ENCODE peak calls at places on chromosomes 13 and 19, in four cellular contexts. One of them, this sample, is unnamed.

GRCh38 chr19:821976-822773 is 420 bp upstream of the PLPPR3 start:
- DNase-seq in AG04450: no peak
- DNase-seq in epithelial cell of esophagus: no peak
- DNase-seq in left ventricle myocardium inferior: no peak
- DNase-seq in this sample: no peak

GRCh38 chr13:97535619-97536018 is 101.7 kb downstream of the RAP2A start:
- DNase-seq in epithelial cell of esophagus: peak
- DNase-seq in AG04450: no peak
- DNase-seq in left ventricle myocardium inferior: no peak
- DNase-seq in this sample: no peak

GRCh38 chr13:110637747-110638146 is 22.4 kb downstream of the NAXD start:
- DNase-seq in left ventricle myocardium inferior: no peak
- DNase-seq in epithelial cell of esophagus: no peak
- DNase-seq in AG04450: no peak
- DNase-seq in this sample: no peak

GRCh38 chr13:109251958-109252357 is 534.4 kb downstream of the IRS2 start:
- DNase-seq in left ventricle myocardium inferior: no peak
- DNase-seq in epithelial cell of esophagus: no peak
- DNase-seq in AG04450: no peak
- DNase-seq in this sample: no peak

GRCh38 chr19:33809960-33810359 is 13.3 kb downstream of the KCTD15 start:
- DNase-seq in epithelial cell of esophagus: no peak
- DNase-seq in left ventricle myocardium inferior: no peak
- DNase-seq in AG04450: no peak
- DNase-seq in this sample: no peak

GRCh38 chr19:41705393-41706174 is 2.8 kb upstream of the CEACAM5 start:
- DNase-seq in left ventricle myocardium inferior: peak
- DNase-seq in epithelial cell of esophagus: peak
- DNase-seq in AG04450: no peak
- DNase-seq in this sample: peak

GRCh38 chr19:43623889-43624670 is 4.7 kb upstream of the ZNF428 start:
- DNase-seq in left ventricle myocardium inferior: no peak
- DNase-seq in AG04450: no peak
- DNase-seq in epithelial cell of esophagus: no peak
- DNase-seq in this sample: no peak

GRCh38 chr19:35294859-35295258 is 2.9 kb downstream of the MAG start:
- DNase-seq in AG04450: no peak
- DNase-seq in left ventricle myocardium inferior: no peak
- DNase-seq in epithelial cell of esophagus: no peak
- DNase-seq in this sample: no peak

GRCh38 chr13:29583073-29583785 is 12.3 kb downstream of the SLC7A1 start:
- DNase-seq in left ventricle myocardium inferior: no peak
- DNase-seq in epithelial cell of esophagus: peak
- DNase-seq in AG04450: no peak
- DNase-seq in this sample: no peak

GRCh38 chr13:37403776-37404497 is 194.6 kb downstream of the POSTN start:
- DNase-seq in epithelial cell of esophagus: no peak
- DNase-seq in left ventricle myocardium inferior: no peak
- DNase-seq in AG04450: peak
- DNase-seq in this sample: no peak

GRCh38 chr19:8143041-8143440 is 6.4 kb downstream of the FBN3 start:
- DNase-seq in epithelial cell of esophagus: no peak
- DNase-seq in left ventricle myocardium inferior: no peak
- DNase-seq in AG04450: no peak
- DNase-seq in this sample: no peak

GRCh38 chr13:53201454-53202225 is 173.0 kb downstream of the OLFM4 start:
- DNase-seq in AG04450: no peak
- DNase-seq in epithelial cell of esophagus: no peak
- DNase-seq in left ventricle myocardium inferior: peak
- DNase-seq in this sample: peak

GRCh38 chr13:91228940-91229339 is 118.5 kb upstream of the MIR17HG start:
- DNase-seq in left ventricle myocardium inferior: no peak
- DNase-seq in epithelial cell of esophagus: no peak
- DNase-seq in AG04450: no peak
- DNase-seq in this sample: no peak

GRCh38 chr13:80251403-80251802 is 89.5 kb downstream of the SPRY2 start:
- DNase-seq in AG04450: peak
- DNase-seq in epithelial cell of esophagus: peak
- DNase-seq in left ventricle myocardium inferior: no peak
- DNase-seq in this sample: no peak

GRCh38 chr13:22505489-22505888 is 675.3 kb upstream of the SGCG start:
- DNase-seq in AG04450: no peak
- DNase-seq in epithelial cell of esophagus: no peak
- DNase-seq in left ventricle myocardium inferior: no peak
- DNase-seq in this sample: no peak

GRCh38 chr19:43337737-43338136 is 15.7 kb upstream of the CD177 start:
- DNase-seq in left ventricle myocardium inferior: no peak
- DNase-seq in AG04450: no peak
- DNase-seq in epithelial cell of esophagus: peak
- DNase-seq in this sample: no peak

GRCh38 chr19:46722004-46722380 is 5.1 kb upstream of the PRKD2 start:
- DNase-seq in left ventricle myocardium inferior: no peak
- DNase-seq in epithelial cell of esophagus: peak
- DNase-seq in AG04450: no peak
- DNase-seq in this sample: no peak

GRCh38 chr19:53977991-53978731 is 13.3 kb upstream of the CACNG6 start:
- DNase-seq in left ventricle myocardium inferior: peak
- DNase-seq in epithelial cell of esophagus: peak
- DNase-seq in AG04450: peak
- DNase-seq in this sample: peak

GRCh38 chr19:18634612-18635290 is 2.1 kb upstream of the KLHL26 start:
- DNase-seq in epithelial cell of esophagus: peak
- DNase-seq in left ventricle myocardium inferior: no peak
- DNase-seq in AG04450: no peak
- DNase-seq in this sample: no peak

GRCh38 chr13:62278271-62278670 is 862.6 kb upstream of the PCDH20 start:
- DNase-seq in epithelial cell of esophagus: no peak
- DNase-seq in left ventricle myocardium inferior: no peak
- DNase-seq in AG04450: no peak
- DNase-seq in this sample: no peak

GRCh38 chr19:13537454-13537853 is 31.2 kb upstream of the CACNA1A start:
- DNase-seq in AG04450: no peak
- DNase-seq in left ventricle myocardium inferior: no peak
- DNase-seq in epithelial cell of esophagus: no peak
- DNase-seq in this sample: no peak

GRCh38 chr19:7748756-7749155 is 1.4 kb upstream of the CD209 start:
- DNase-seq in left ventricle myocardium inferior: no peak
- DNase-seq in AG04450: no peak
- DNase-seq in epithelial cell of esophagus: peak
- DNase-seq in this sample: no peak

GRCh38 chr19:39363909-39364457 is 21.8 kb downstream of the SAMD4B start:
- DNase-seq in epithelial cell of esophagus: no peak
- DNase-seq in AG04450: no peak
- DNase-seq in left ventricle myocardium inferior: peak
- DNase-seq in this sample: no peak

GRCh38 chr19:5147074-5147970 is 178.4 kb downstream of the KDM4B start:
- DNase-seq in left ventricle myocardium inferior: no peak
- DNase-seq in epithelial cell of esophagus: no peak
- DNase-seq in AG04450: no peak
- DNase-seq in this sample: no peak

GRCh38 chr19:20472854-20473253 is 92.7 kb downstream of the ZNF737 start:
- DNase-seq in AG04450: no peak
- DNase-seq in epithelial cell of esophagus: no peak
- DNase-seq in left ventricle myocardium inferior: no peak
- DNase-seq in this sample: no peak

GRCh38 chr13:110853235-110853721 is 61.6 kb downstream of the ANKRD10 start:
- DNase-seq in AG04450: no peak
- DNase-seq in left ventricle myocardium inferior: no peak
- DNase-seq in epithelial cell of esophagus: no peak
- DNase-seq in this sample: no peak

GRCh38 chr19:49150944-49151243 is 4.3 kb downstream of the HRC start:
- DNase-seq in AG04450: no peak
- DNase-seq in epithelial cell of esophagus: no peak
- DNase-seq in left ventricle myocardium inferior: no peak
- DNase-seq in this sample: no peak

GRCh38 chr19:51568456-51568855 is 2.6 kb upstream of the ZNF175 start:
- DNase-seq in epithelial cell of esophagus: no peak
- DNase-seq in left ventricle myocardium inferior: no peak
- DNase-seq in AG04450: no peak
- DNase-seq in this sample: no peak

GRCh38 chr19:15426485-15427349 is 7.9 kb upstream of the AKAP8L start:
- DNase-seq in AG04450: no peak
- DNase-seq in epithelial cell of esophagus: no peak
- DNase-seq in left ventricle myocardium inferior: no peak
- DNase-seq in this sample: no peak

GRCh38 chr13:91368676-91369425 is 21.4 kb downstream of the MIR17HG start:
- DNase-seq in epithelial cell of esophagus: no peak
- DNase-seq in AG04450: no peak
- DNase-seq in left ventricle myocardium inferior: no peak
- DNase-seq in this sample: no peak

GRCh38 chr13:111792956-111793355 is 274.0 kb upstream of the SOX1 start:
- DNase-seq in AG04450: no peak
- DNase-seq in left ventricle myocardium inferior: no peak
- DNase-seq in epithelial cell of esophagus: no peak
- DNase-seq in this sample: no peak

GRCh38 chr13:95269756-95270155 is 31.5 kb downstream of the ABCC4 start:
- DNase-seq in epithelial cell of esophagus: no peak
- DNase-seq in AG04450: no peak
- DNase-seq in left ventricle myocardium inferior: no peak
- DNase-seq in this sample: no peak

GRCh38 chr13:64075543-64076271 is 2660.1 kb upstream of the PCDH20 start:
- DNase-seq in left ventricle myocardium inferior: no peak
- DNase-seq in epithelial cell of esophagus: no peak
- DNase-seq in AG04450: no peak
- DNase-seq in this sample: no peak

GRCh38 chr19:42178791-42179500 is 38.5 kb downstream of the DEDD2 start:
- DNase-seq in left ventricle myocardium inferior: no peak
- DNase-seq in AG04450: no peak
- DNase-seq in epithelial cell of esophagus: no peak
- DNase-seq in this sample: peak

GRCh38 chr13:99356216-99357089 is 49.3 kb upstream of the GPR183 start:
- DNase-seq in AG04450: peak
- DNase-seq in left ventricle myocardium inferior: no peak
- DNase-seq in epithelial cell of esophagus: no peak
- DNase-seq in this sample: no peak

DNA sequence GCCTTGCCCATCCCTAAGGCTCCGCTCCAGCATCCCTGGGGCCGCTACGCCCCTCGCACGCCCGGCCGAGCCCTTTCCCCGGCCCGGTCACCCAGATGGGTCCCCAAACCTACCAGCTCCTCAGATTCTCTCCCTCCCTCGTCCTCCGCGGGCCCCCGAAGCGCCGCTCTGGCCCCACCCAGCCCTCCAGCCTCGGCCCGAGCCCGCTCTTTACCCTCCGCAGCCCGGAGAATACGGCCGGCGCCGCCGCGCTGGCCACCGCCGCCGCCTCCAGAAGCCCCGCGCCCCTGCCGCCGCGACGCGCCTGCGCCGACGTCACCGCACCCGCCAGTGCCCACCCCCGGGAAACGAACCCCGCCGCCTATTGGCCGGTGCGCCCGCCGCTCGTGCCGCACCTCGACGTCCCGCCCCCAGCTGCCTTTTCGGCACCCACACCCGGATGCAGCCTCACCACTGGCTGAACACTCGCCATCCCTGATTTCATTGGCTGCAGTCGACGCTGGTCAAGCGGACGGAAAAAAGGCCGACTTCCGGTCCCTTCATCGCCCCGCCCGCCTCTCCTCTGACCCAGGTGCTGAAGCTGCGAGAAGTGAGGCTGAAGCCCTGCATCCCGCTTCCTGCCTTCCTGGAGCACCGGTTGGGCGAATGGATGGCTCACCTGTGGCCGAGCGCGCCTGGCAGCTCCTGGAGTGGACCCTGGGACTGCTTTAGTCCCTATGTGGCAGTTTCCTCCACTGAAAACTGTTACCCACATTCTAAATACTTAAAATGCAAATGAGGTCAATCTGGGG is at the start of gene DAPK3:
- DNase-seq in AG04450: peak
- DNase-seq in epithelial cell of esophagus: peak
- DNase-seq in left ventricle myocardium inferior: peak
- DNase-seq in this sample: peak
- TF ChIP-seq CTCF in AG04450: no peak
- TF ChIP-seq CTCF in epithelial cell of esophagus: no peak
- TF ChIP-seq CTCF in left ventricle myocardium inferior: no peak
- TF ChIP-seq CTCF in this sample: no peak

GRCh38 chr13:42377640-42378382 is 105.9 kb downstream of the AKAP11 start:
- DNase-seq in AG04450: no peak
- DNase-seq in epithelial cell of esophagus: no peak
- DNase-seq in left ventricle myocardium inferior: no peak
- DNase-seq in this sample: no peak
- TF ChIP-seq CTCF in AG04450: no peak
- TF ChIP-seq CTCF in epithelial cell of esophagus: no peak
- TF ChIP-seq CTCF in left ventricle myocardium inferior: no peak
- TF ChIP-seq CTCF in this sample: no peak

DNA sequence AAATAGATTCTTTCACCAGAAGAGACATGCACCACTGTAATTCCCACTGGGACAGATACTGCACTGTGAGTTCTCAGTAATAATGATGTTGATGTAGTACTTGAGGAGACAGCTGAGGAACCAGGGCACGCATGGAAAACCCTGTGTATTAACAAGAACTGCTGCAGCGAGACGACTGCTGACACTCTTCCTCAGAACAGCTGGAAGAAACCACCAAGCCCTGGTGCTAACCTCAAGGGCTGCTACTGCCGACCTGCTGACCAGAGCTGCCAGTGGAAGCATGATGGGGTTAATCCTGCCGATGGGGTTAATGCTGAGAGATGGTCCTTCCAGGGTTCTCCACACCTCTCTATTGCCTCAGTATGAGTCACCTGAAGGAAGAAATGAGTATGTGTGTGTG is 45.6 kb downstream of the EDNRB start:
- DNase-seq in left ventricle myocardium inferior: no peak
- DNase-seq in AG04450: no peak
- DNase-seq in epithelial cell of esophagus: peak
- DNase-seq in this sample: no peak
- TF ChIP-seq CTCF in left ventricle myocardium inferior: no peak
- TF ChIP-seq CTCF in AG04450: no peak
- TF ChIP-seq CTCF in epithelial cell of esophagus: no peak
- TF ChIP-seq CTCF in this sample: no peak

DNA sequence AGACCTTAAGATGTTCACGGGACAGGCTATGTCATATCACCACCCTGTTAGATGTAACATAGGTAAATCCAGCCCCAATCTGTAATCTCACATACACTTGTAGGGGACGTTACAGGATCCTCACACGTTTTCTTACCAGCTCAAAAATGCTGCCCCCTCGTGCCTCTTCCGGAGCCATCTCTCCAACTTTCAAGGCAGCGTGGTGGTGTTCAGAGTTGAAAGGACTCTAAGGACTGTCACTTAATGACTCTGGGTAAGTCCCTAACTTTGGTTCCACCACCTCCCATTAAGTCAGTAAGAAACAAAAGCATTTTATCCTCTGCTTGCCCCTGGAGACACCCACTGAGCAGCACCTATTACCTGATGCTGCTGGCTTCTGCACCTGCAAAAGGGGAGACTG is 4.4 kb downstream of the MED26 start:
- DNase-seq in AG04450: no peak
- DNase-seq in epithelial cell of esophagus: no peak
- DNase-seq in left ventricle myocardium inferior: no peak
- DNase-seq in this sample: no peak
- TF ChIP-seq CTCF in AG04450: no peak
- TF ChIP-seq CTCF in epithelial cell of esophagus: no peak
- TF ChIP-seq CTCF in left ventricle myocardium inferior: no peak
- TF ChIP-seq CTCF in this sample: no peak